ENCODE peak calls at places on chromosomes 6 and 20, in ten cellular contexts. P is body of pancreas, W is heart left ventricle, Z is heart right ventricle, L is Peyer's patch, N is A549, I is WERI-Rb-1, E is OCI-LY7, Q is testis, T is fibroblast of lung. U is an unnamed sample.

GRCh38 chr6:78538002-78538401 is 329.3 kb upstream of the IRAK1BP1 start:
- DNase-seq in N (no peak), W (no peak), Q (no peak), E (no peak), Z (no peak), I (no peak), P (no peak), L (no peak), T (no peak), U (no peak)

GRCh38 chr20:39568090-39568489 is 605.9 kb downstream of the DHX35 start:
- DNase-seq in P (no peak), L (no peak), W (no peak), Q (no peak), I (no peak), Z (no peak), T (no peak), N (no peak), E (no peak), U (no peak)

GRCh38 chr6:56475736-56476457 is 166.8 kb downstream of the DST start:
- DNase-seq in Q (peak; percentile 67), W (no peak), Z (no peak), I (no peak), N (no peak), T (peak; percentile 55), E (no peak), L (no peak), P (peak; percentile 69), U (peak; percentile 77)

GRCh38 chr6:12923644-12924235 is 207.2 kb downstream of the PHACTR1 start:
- DNase-seq in T (no peak), N (no peak), P (no peak), E (no peak), W (no peak), Q (no peak), Z (no peak), L (no peak), I (no peak), U (peak; percentile 44)

GRCh38 chr6:47621838-47622449 is 76.4 kb upstream of the ADGRF4 start:
- DNase-seq in Z (no peak), Q (no peak), P (no peak), I (no peak), N (no peak), L (no peak), E (no peak), T (no peak), W (no peak), U (no peak)

GRCh38 chr20:16533493-16533892 is 39.8 kb downstream of the KIF16B start:
- DNase-seq in Q (no peak), W (no peak), I (no peak), T (peak; percentile 32), Z (no peak), L (no peak), N (no peak), E (no peak), P (no peak), U (no peak)

GRCh38 chr6:12324096-12324495 is 33.9 kb downstream of the EDN1 start:
- DNase-seq in L (no peak), T (no peak), Z (no peak), I (no peak), P (no peak), N (peak; percentile 99), W (no peak), Q (no peak), E (no peak), U (peak; percentile 67)

GRCh38 chr6:16420715-16421461 is 182.5 kb downstream of the GMPR start:
- DNase-seq in T (peak; percentile 93), W (no peak), N (no peak), Q (no peak), I (no peak), Z (no peak), L (peak; percentile 44), E (peak; percentile 30), P (no peak), U (no peak)

GRCh38 chr20:6169251-6169650 is 46.4 kb upstream of the FERMT1 start:
- DNase-seq in L (no peak), I (no peak), E (no peak), N (no peak), Q (no peak), T (no peak), W (no peak), Z (no peak), P (no peak), U (no peak)

GRCh38 chr6:4848382-4849068 is 72.3 kb downstream of the CDYL start:
- DNase-seq in I (peak; percentile 56), E (peak; percentile 42), Z (peak; percentile 23), W (no peak), T (peak; percentile 12), N (peak; percentile 16), Q (no peak), L (peak; percentile 21), P (no peak), U (no peak)

GRCh38 chr6:37467718-37468117 is 32.0 kb downstream of the CCDC167 start:
- DNase-seq in T (no peak), W (no peak), I (no peak), N (no peak), E (no peak), Z (no peak), L (no peak), Q (no peak), P (no peak), U (no peak)

GRCh38 chr6:10745116-10745515 is 2.5 kb upstream of the TMEM14B start:
- DNase-seq in T (no peak), I (no peak), E (no peak), P (no peak), Q (no peak), W (no peak), N (no peak), Z (no peak), L (no peak), U (no peak)

GRCh38 chr6:10743514-10743913 is 4.1 kb upstream of the TMEM14B start:
- DNase-seq in P (no peak), I (no peak), L (no peak), W (no peak), Z (no peak), T (no peak), N (no peak), Q (no peak), E (no peak), U (no peak)

GRCh38 chr6:10747251-10747972 is at the start of gene TMEM14B:
- DNase-seq in L (peak; percentile 99), Z (peak; percentile 100), E (peak; percentile 98), Q (peak; percentile 99), N (peak; percentile 94), P (peak; percentile 100), I (peak; percentile 100), W (peak; percentile 100), T (peak; percentile 96), U (peak; percentile 75)

GRCh38 chr6:10749734-10750133 is 2.1 kb downstream of the TMEM14B start:
- DNase-seq in Q (no peak), L (no peak), N (no peak), T (no peak), Z (no peak), P (no peak), I (peak; percentile 4), E (no peak), W (no peak), U (no peak)

DNA sequence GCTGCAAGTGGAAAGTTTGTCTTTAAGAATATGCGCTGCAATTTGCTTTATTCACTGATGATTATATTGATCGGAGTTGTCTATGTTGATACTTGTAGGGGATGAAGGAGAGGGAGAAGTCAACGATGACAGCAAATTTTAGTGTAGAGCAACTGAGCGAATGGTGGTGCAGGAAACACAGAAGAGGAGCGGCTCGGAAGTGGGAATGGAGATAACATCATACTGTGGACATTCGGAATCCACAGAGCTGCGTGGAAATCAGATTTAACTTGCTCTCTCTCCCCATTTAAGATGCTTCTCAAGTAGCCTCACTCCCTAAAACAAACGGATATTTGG is 722 bp upstream of the TMEM14B start:
- DNase-seq in I (no peak), L (no peak), T (no peak), Q (no peak), E (no peak), W (no peak), Z (no peak), P (no peak), N (no peak), U (no peak)
- H3K4me3 ChIP-seq in I (peak overlapping the region; percentile 94), L (peak overlapping the region; percentile 80), T (peak overlapping the region; percentile 58), Q (peak overlapping the region; percentile 90), E (peak overlapping the region; percentile 77), W (peak overlapping the region; percentile 88), Z (peak overlapping the region; percentile 76), P (peak overlapping the region; percentile 15), N (peak overlapping the region; percentile 95), U (peak overlapping the region; percentile 92)

GRCh38 chr20:4780245-4780644 is 58.5 kb downstream of the PRND start:
- DNase-seq in W (no peak), Q (no peak), I (no peak), P (no peak), Z (no peak), E (peak; percentile 32), L (no peak), T (no peak), N (peak; percentile 28), U (no peak)
- TF ChIP-seq CTCF in W (no peak), Q (no peak), I (no peak), P (no peak), Z (no peak), E (peak; percentile 67), L (no peak), T (peak; percentile 2), N (no peak), U (no peak)

DNA sequence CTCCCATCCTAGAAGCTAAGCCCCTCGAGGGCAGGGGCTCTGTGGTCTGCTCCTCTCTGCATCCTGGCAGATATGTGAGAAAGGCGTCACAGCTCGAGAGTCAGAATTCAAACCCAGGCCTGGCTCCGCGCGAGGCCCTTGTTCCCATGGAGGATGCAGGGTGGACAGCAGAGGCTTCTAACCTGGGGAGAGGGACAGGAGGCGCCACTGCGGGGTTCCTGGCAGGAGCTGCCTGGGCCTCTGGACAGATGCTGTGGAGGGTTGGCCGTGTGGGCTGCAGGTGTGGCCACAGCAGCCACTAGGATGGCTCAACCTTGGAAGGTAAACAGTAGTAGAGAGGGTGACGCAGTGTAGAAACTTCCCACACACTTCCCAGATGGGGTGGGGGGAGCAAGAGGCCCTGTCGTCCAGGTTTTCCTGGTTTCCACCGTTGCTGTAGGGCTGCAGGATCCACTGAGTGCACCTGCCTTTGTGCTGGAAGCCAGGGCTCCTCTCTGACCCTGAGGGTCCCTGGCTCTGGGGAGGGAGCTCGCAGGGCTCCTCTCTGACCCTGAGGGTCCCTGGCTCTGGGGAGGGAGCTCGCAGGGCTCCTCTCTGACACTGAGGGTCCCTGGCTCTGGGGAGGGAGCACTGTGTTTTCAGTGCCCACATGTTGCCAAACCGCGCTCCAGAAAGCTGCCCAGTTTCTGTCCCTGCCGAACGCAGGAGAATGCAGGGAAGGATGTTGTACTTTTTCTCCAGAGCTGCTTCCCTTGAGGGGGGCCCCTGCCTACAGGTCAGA is 14.2 kb downstream of the RBM38 start:
- DNase-seq in N (no peak), W (peak; percentile 53), T (no peak), Q (no peak), E (no peak), L (no peak), P (no peak), I (no peak), Z (no peak), U (no peak)
- H3K4me3 ChIP-seq in N (no peak overlapping the region), W (no peak overlapping the region), T (no peak overlapping the region), Q (no peak overlapping the region), E (no peak overlapping the region), L (no peak overlapping the region), P (no peak overlapping the region), I (no peak overlapping the region), Z (no peak overlapping the region), U (no peak overlapping the region)

DNA sequence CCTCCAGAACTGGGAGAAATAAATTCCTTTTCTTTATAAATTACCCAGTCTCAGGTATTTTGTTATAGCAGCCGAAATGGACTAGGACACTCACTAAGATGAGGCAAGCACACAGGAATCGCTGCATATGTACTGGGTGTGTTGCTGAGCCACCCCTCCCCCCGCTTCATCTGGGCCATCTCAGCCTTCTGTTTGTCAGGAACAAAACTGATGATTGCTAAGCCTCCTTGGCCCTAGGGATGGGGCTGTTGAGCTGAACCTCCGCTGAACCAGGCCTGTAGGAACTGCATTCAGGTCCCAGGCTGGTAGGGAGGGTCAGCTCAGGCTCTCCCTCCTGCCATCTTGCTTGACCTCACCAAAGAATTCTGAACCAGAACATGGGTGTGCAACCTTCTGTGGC is 108.6 kb downstream of the MAP3K7 start:
- DNase-seq in I (peak; percentile 77), W (no peak), P (no peak), L (no peak), T (no peak), Z (no peak), Q (no peak), N (no peak), E (peak; percentile 24), U (no peak)
- TF ChIP-seq CTCF in I (peak; percentile 57), W (no peak), P (no peak), L (no peak), T (no peak), Z (no peak), Q (no peak), N (no peak), E (peak; percentile 31), U (no peak)